ENCODE peak calls at places on chromosomes 16 and 17, in ten cellular contexts. C, A, F, X, L, T, R, Y, J and V are unnamed samples.

GRCh38 chr17:2892305-2892971 is 96.2 kb downstream of the RAP1GAP2 start:
- DNase-seq in C (peak), A (no peak), F (no peak), X (no peak), L (no peak), T (no peak), R (no peak), Y (no peak), J (peak), V (peak)

GRCh38 chr17:19316756-19317358 is 45.7 kb downstream of the B9D1 start:
- DNase-seq in C (no peak), A (no peak), F (no peak), X (no peak), L (no peak), T (no peak), R (no peak), Y (no peak), J (no peak), V (no peak)

GRCh38 chr16:24975428-24975889 is 39.7 kb downstream of the ARHGAP17 start:
- DNase-seq in C (no peak), A (no peak), F (no peak), X (no peak), L (no peak), T (no peak), R (no peak), Y (no peak), J (no peak), V (peak)

GRCh38 chr16:64077242-64077641 is 1044.6 kb downstream of the CDH11 start:
- DNase-seq in C (no peak), A (no peak), F (no peak), X (no peak), L (no peak), T (no peak), R (no peak), Y (no peak), J (no peak), V (no peak)

GRCh38 chr17:31448467-31449077 is 57.1 kb downstream of the RAB11FIP4 start:
- DNase-seq in C (no peak), A (no peak), F (no peak), X (no peak), L (no peak), T (no peak), R (no peak), Y (no peak), J (peak), V (peak)

GRCh38 chr16:5900046-5900445 is 802.5 kb upstream of the EEF2KMT start:
- DNase-seq in C (no peak), A (no peak), F (no peak), X (no peak), L (no peak), T (no peak), R (no peak), Y (no peak), J (no peak), V (no peak)

GRCh38 chr16:66227766-66228530 is 138.5 kb upstream of the CDH5 start:
- DNase-seq in C (no peak), A (no peak), F (no peak), X (no peak), L (no peak), T (no peak), R (no peak), Y (no peak), J (no peak), V (no peak)

GRCh38 chr17:51166987-51167931 is 1.0 kb downstream of the NME2 start:
- DNase-seq in C (peak), A (peak), F (peak), X (peak), L (peak), T (peak), R (peak), Y (peak), J (no peak), V (peak)

GRCh38 chr16:7344806-7345416 is 12.3 kb downstream of the RBFOX1 start:
- DNase-seq in C (no peak), A (no peak), F (no peak), X (no peak), L (no peak), T (no peak), R (no peak), Y (no peak), J (no peak), V (no peak)

GRCh38 chr16:72921620-72922019 is 126.3 kb downstream of the ZFHX3 start:
- DNase-seq in C (no peak), A (no peak), F (no peak), X (no peak), L (no peak), T (no peak), R (no peak), Y (no peak), J (no peak), V (no peak)

GRCh38 chr17:51275381-51275780 is 15.0 kb downstream of the UTP18 start:
- DNase-seq in C (no peak), A (no peak), F (no peak), X (no peak), L (no peak), T (no peak), R (no peak), Y (no peak), J (no peak), V (peak)

GRCh38 chr17:2302740-2303277 is 776 bp downstream of the SMG6 start:
- DNase-seq in C (no peak), A (no peak), F (no peak), X (no peak), L (no peak), T (no peak), R (no peak), Y (no peak), J (no peak), V (peak)

GRCh38 chr17:49963626-49964538 is 5.1 kb upstream of the DLX4 start:
- DNase-seq in C (no peak), A (no peak), F (no peak), X (no peak), L (no peak), T (no peak), R (no peak), Y (no peak), J (no peak), V (peak)

GRCh38 chr17:69434164-69434579 is 19.7 kb downstream of the MAP2K6 start:
- DNase-seq in C (peak), A (no peak), F (no peak), X (no peak), L (no peak), T (no peak), R (no peak), Y (no peak), J (no peak), V (no peak)

GRCh38 chr16:13680021-13680672 is 239.8 kb upstream of the ERCC4 start:
- DNase-seq in C (no peak), A (no peak), F (no peak), X (no peak), L (no peak), T (no peak), R (no peak), Y (no peak), J (no peak), V (no peak)

GRCh38 chr17:8122923-8123694 is 797 bp downstream of the HES7 start:
- DNase-seq in C (no peak), A (no peak), F (no peak), X (no peak), L (no peak), T (peak), R (no peak), Y (no peak), J (no peak), V (peak)

GRCh38 chr16:80027007-80027965 is 426.7 kb upstream of the MAF start:
- DNase-seq in C (peak), A (no peak), F (peak), X (peak), L (peak), T (peak), R (no peak), Y (no peak), J (peak), V (peak)

GRCh38 chr16:8963010-8963824 is 489 bp downstream of the USP7 start:
- DNase-seq in C (no peak), A (no peak), F (no peak), X (no peak), L (no peak), T (peak), R (no peak), Y (no peak), J (no peak), V (peak)